ENCODE peak calls at places on chromosome 3, in eight cellular contexts. R is stimulated activated CD4-positive, alpha-beta T cell treated with anti-CD3 and anti-CD28 coated beads, Interleukin-2, amount 100 ng/mL, for 48 hours; W is activated CD4-positive, alpha-beta T cell treated with anti-CD3 and anti-CD28 coated beads, Interleukin-2, amount 50 U/mL, for 48 hours; U is ovary; J is thoracic aorta; A is activated T-helper 9 cell treated with anti-CD3 and anti-CD28 coated beads, Interleukin-2, amount 50 U/mL, for 16 hours; N is astrocyte of the spinal cord; X is HS-27A. C is an unnamed sample.

GRCh38 chr3:140031170-140031569 is 96.2 kb downstream of the CLSTN2 start:
- DNase-seq in R (no peak), W (no peak), U (no peak), J (no peak), A (no peak), N (no peak), X (no peak), C (no peak)

GRCh38 chr3:98726084-98726483 is 37.1 kb upstream of the ST3GAL6 start:
- DNase-seq in R (no peak), W (no peak), U (no peak), J (no peak), A (no peak), N (peak), X (peak), C (no peak)

GRCh38 chr3:37526511-37526910 is 335.2 kb upstream of the CTDSPL start:
- DNase-seq in R (no peak), W (no peak), U (peak), J (peak), A (no peak), N (peak), X (no peak), C (peak)

GRCh38 chr3:21954709-21955108 is 203.7 kb upstream of the ZNF385D start:
- DNase-seq in R (no peak), W (no peak), U (no peak), J (no peak), A (no peak), N (peak), X (peak), C (no peak)

GRCh38 chr3:13044496-13045244 is 28.6 kb downstream of the IQSEC1 start:
- DNase-seq in R (no peak), W (no peak), U (no peak), J (no peak), A (no peak), N (no peak), X (no peak), C (no peak)

GRCh38 chr3:114650808-114651207 is 357.0 kb downstream of the TIGIT start:
- DNase-seq in R (no peak), W (no peak), U (no peak), J (no peak), A (no peak), N (peak), X (peak), C (no peak)

GRCh38 chr3:55169608-55170010 is 241.8 kb upstream of the LRTM1 start:
- DNase-seq in R (no peak), W (no peak), U (no peak), J (no peak), A (no peak), N (peak), X (peak), C (no peak)

GRCh38 chr3:5012398-5012797 is 33.2 kb downstream of the BHLHE40 start:
- DNase-seq in R (no peak), W (no peak), U (no peak), J (no peak), A (no peak), N (no peak), X (no peak), C (no peak)

GRCh38 chr3:19093084-19093483 is 55.2 kb upstream of the KCNH8 start:
- DNase-seq in R (no peak), W (no peak), U (no peak), J (no peak), A (no peak), N (no peak), X (no peak), C (no peak)

GRCh38 chr3:127307431-127307830 is 19.6 kb upstream of the PRR20G start:
- DNase-seq in R (no peak), W (no peak), U (no peak), J (no peak), A (no peak), N (no peak), X (no peak), C (no peak)

GRCh38 chr3:56693750-56694149 is 10.7 kb upstream of the TASOR start:
- DNase-seq in R (no peak), W (no peak), U (no peak), J (no peak), A (no peak), N (no peak), X (no peak), C (no peak)

GRCh38 chr3:171491412-171491811 is 31.2 kb upstream of the TNIK start:
- DNase-seq in R (no peak), W (no peak), U (no peak), J (no peak), A (no peak), N (no peak), X (no peak), C (no peak)

GRCh38 chr3:132726341-132726823 is 4.2 kb upstream of the NPHP3 start:
- DNase-seq in R (no peak), W (no peak), U (no peak), J (no peak), A (no peak), N (peak), X (no peak), C (no peak)

GRCh38 chr3:23106641-23107040 is 96.5 kb upstream of the UBE2E2 start:
- DNase-seq in R (no peak), W (no peak), U (no peak), J (no peak), A (no peak), N (no peak), X (no peak), C (no peak)

GRCh38 chr3:41045491-41045890 is 153.8 kb upstream of the CTNNB1 start:
- DNase-seq in R (no peak), W (no peak), U (no peak), J (no peak), A (no peak), N (no peak), X (no peak), C (no peak)

GRCh38 chr3:132659000-132659369 is 624 bp downstream of the ACAD11 start:
- DNase-seq in R (no peak), W (no peak), U (no peak), J (no peak), A (no peak), N (no peak), X (no peak), C (no peak)

GRCh38 chr3:97793415-97794019 is 28.3 kb upstream of the CRYBG3 start:
- DNase-seq in R (no peak), W (no peak), U (no peak), J (no peak), A (no peak), N (peak), X (peak), C (no peak)

GRCh38 chr3:185549111-185549510 is 3.3 kb downstream of the LIPH start:
- DNase-seq in R (no peak), W (no peak), U (peak), J (peak), A (no peak), N (peak), X (peak), C (no peak)

GRCh38 chr3:38028621-38029361 is 651 bp downstream of the PLCD1 start:
- DNase-seq in R (no peak), W (no peak), U (no peak), J (no peak), A (no peak), N (no peak), X (no peak), C (no peak)

GRCh38 chr3:194206375-194206774 is 70.4 kb downstream of the HES1 start:
- DNase-seq in R (no peak), W (no peak), U (no peak), J (no peak), A (no peak), N (peak), X (no peak), C (peak)

GRCh38 chr3:39446444-39446843 is 21.0 kb upstream of the MOBP start:
- DNase-seq in R (no peak), W (no peak), U (no peak), J (no peak), A (no peak), N (no peak), X (no peak), C (no peak)

GRCh38 chr3:98906230-98906629 is 4.7 kb upstream of the DCBLD2 start:
- DNase-seq in R (no peak), W (no peak), U (no peak), J (no peak), A (no peak), N (peak), X (peak), C (no peak)

GRCh38 chr3:63918321-63918720 is 6.1 kb upstream of the SCAANT1 start:
- DNase-seq in R (no peak), W (no peak), U (no peak), J (no peak), A (no peak), N (peak), X (no peak), C (no peak)

GRCh38 chr3:43962043-43962442 is 271.3 kb downstream of the ABHD5 start:
- DNase-seq in R (no peak), W (no peak), U (no peak), J (no peak), A (no peak), N (no peak), X (no peak), C (no peak)

GRCh38 chr3:17041009-17041408 is 156.3 kb downstream of the PLCL2 start:
- DNase-seq in R (no peak), W (no peak), U (no peak), J (no peak), A (no peak), N (peak), X (peak), C (no peak)

GRCh38 chr3:170440346-170440745 is 21.7 kb downstream of the CLDN11 start:
- DNase-seq in R (no peak), W (no peak), U (no peak), J (no peak), A (no peak), N (no peak), X (no peak), C (no peak)

GRCh38 chr3:12138044-12138443 is 20.7 kb downstream of the TIMP4 start:
- DNase-seq in R (peak), W (peak), U (no peak), J (no peak), A (no peak), N (peak), X (no peak), C (no peak)

GRCh38 chr3:126908752-126909275 is 74.1 kb upstream of the PLXNA1 start:
- DNase-seq in R (no peak), W (no peak), U (no peak), J (no peak), A (no peak), N (no peak), X (peak), C (no peak)

GRCh38 chr3:184583345-184584000 is 21.9 kb downstream of the EPHB3 start:
- DNase-seq in R (no peak), W (no peak), U (peak), J (no peak), A (no peak), N (no peak), X (no peak), C (peak)

GRCh38 chr3:118550122-118550521 is 484.5 kb downstream of the IGSF11 start:
- DNase-seq in R (no peak), W (no peak), U (no peak), J (no peak), A (no peak), N (no peak), X (no peak), C (no peak)

GRCh38 chr3:190517696-190518095 is 3.8 kb downstream of the IL1RAP start:
- DNase-seq in R (no peak), W (no peak), U (no peak), J (no peak), A (no peak), N (peak), X (no peak), C (no peak)

GRCh38 chr3:15815696-15816095 is 17.9 kb upstream of the ANKRD28 start:
- DNase-seq in R (no peak), W (no peak), U (no peak), J (no peak), A (no peak), N (peak), X (no peak), C (no peak)

GRCh38 chr3:71269896-71270295 is 313.6 kb downstream of the FOXP1 start:
- DNase-seq in R (no peak), W (no peak), U (no peak), J (no peak), A (no peak), N (no peak), X (no peak), C (no peak)

GRCh38 chr3:49790626-49791411 is 4.5 kb upstream of the IP6K1 start:
- DNase-seq in R (no peak), W (no peak), U (no peak), J (no peak), A (no peak), N (no peak), X (no peak), C (no peak)

GRCh38 chr3:1616715-1617114 is 482.0 kb upstream of the CNTN4 start:
- DNase-seq in R (no peak), W (no peak), U (no peak), J (no peak), A (no peak), N (no peak), X (no peak), C (no peak)

GRCh38 chr3:58009026-58009748 is 965 bp downstream of the FLNB start:
- DNase-seq in R (no peak), W (peak), U (peak), J (no peak), A (peak), N (no peak), X (no peak), C (peak)

GRCh38 chr3:107690522-107691138 is 167.9 kb downstream of the BBX start:
- DNase-seq in R (no peak), W (no peak), U (no peak), J (no peak), A (no peak), N (peak), X (peak), C (no peak)

C was measured in left ventricle myocardium inferior.